ENCODE peak calls at places on chromosome 18, in eight cellular contexts. One of them, this sample, is unnamed.

GRCh38 chr18:79515331-79515730 is 119.6 kb downstream of the NFATC1 start:
- DNase-seq in WERI-Rb-1: peak; percentile 3
- DNase-seq in cardiac muscle cell: no peak
- DNase-seq in AG09309: no peak
- DNase-seq in stomach: no peak
- DNase-seq in HFF-Myc: no peak
- DNase-seq in fibroblast of mammary gland: no peak
- DNase-seq in tibial artery: peak; percentile 20
- DNase-seq in this sample: no peak

GRCh38 chr18:67140495-67140894 is 376.0 kb downstream of the DSEL start:
- DNase-seq in WERI-Rb-1: no peak
- DNase-seq in cardiac muscle cell: no peak
- DNase-seq in AG09309: no peak
- DNase-seq in stomach: no peak
- DNase-seq in HFF-Myc: no peak
- DNase-seq in fibroblast of mammary gland: no peak
- DNase-seq in tibial artery: no peak
- DNase-seq in this sample: no peak

GRCh38 chr18:11004951-11005350 is 144.4 kb downstream of the PIEZO2 start:
- DNase-seq in WERI-Rb-1: no peak
- DNase-seq in cardiac muscle cell: no peak
- DNase-seq in AG09309: no peak
- DNase-seq in stomach: no peak
- DNase-seq in HFF-Myc: no peak
- DNase-seq in fibroblast of mammary gland: no peak
- DNase-seq in tibial artery: no peak
- DNase-seq in this sample: no peak

GRCh38 chr18:78589916-78590437 is 389.6 kb upstream of the SALL3 start:
- DNase-seq in WERI-Rb-1: no peak
- DNase-seq in cardiac muscle cell: no peak
- DNase-seq in AG09309: no peak
- DNase-seq in stomach: no peak
- DNase-seq in HFF-Myc: no peak
- DNase-seq in fibroblast of mammary gland: no peak
- DNase-seq in tibial artery: no peak
- DNase-seq in this sample: no peak

GRCh38 chr18:59861963-59862819 is 37.6 kb upstream of the PMAIP1 start:
- DNase-seq in WERI-Rb-1: no peak
- DNase-seq in cardiac muscle cell: no peak
- DNase-seq in AG09309: no peak
- DNase-seq in stomach: no peak
- DNase-seq in HFF-Myc: no peak
- DNase-seq in fibroblast of mammary gland: no peak
- DNase-seq in tibial artery: no peak
- DNase-seq in this sample: no peak

GRCh38 chr18:49342690-49343089 is 117.8 kb downstream of the DYM start:
- DNase-seq in WERI-Rb-1: no peak
- DNase-seq in cardiac muscle cell: no peak
- DNase-seq in AG09309: no peak
- DNase-seq in stomach: no peak
- DNase-seq in HFF-Myc: no peak
- DNase-seq in fibroblast of mammary gland: no peak
- DNase-seq in tibial artery: no peak
- DNase-seq in this sample: no peak

GRCh38 chr18:25805939-25806338 is 284.5 kb downstream of the SS18 start:
- DNase-seq in WERI-Rb-1: no peak
- DNase-seq in cardiac muscle cell: no peak
- DNase-seq in AG09309: no peak
- DNase-seq in stomach: no peak
- DNase-seq in HFF-Myc: no peak
- DNase-seq in fibroblast of mammary gland: peak; percentile 66
- DNase-seq in tibial artery: no peak
- DNase-seq in this sample: no peak

GRCh38 chr18:49668583-49669290 is 106.9 kb downstream of the LIPG start:
- DNase-seq in WERI-Rb-1: no peak
- DNase-seq in cardiac muscle cell: peak; percentile 14
- DNase-seq in AG09309: no peak
- DNase-seq in stomach: no peak
- DNase-seq in HFF-Myc: no peak
- DNase-seq in fibroblast of mammary gland: peak; percentile 77
- DNase-seq in tibial artery: no peak
- DNase-seq in this sample: peak; percentile 18

GRCh38 chr18:79911871-79912270 is 39.6 kb downstream of the SLC66A2 start:
- DNase-seq in WERI-Rb-1: no peak
- DNase-seq in cardiac muscle cell: no peak
- DNase-seq in AG09309: no peak
- DNase-seq in stomach: no peak
- DNase-seq in HFF-Myc: no peak
- DNase-seq in fibroblast of mammary gland: no peak
- DNase-seq in tibial artery: no peak
- DNase-seq in this sample: no peak

GRCh38 chr18:74731097-74731496 is 133.4 kb downstream of the ZNF407 start:
- DNase-seq in WERI-Rb-1: no peak
- DNase-seq in cardiac muscle cell: no peak
- DNase-seq in AG09309: peak; percentile 39
- DNase-seq in stomach: no peak
- DNase-seq in HFF-Myc: no peak
- DNase-seq in fibroblast of mammary gland: peak; percentile 68
- DNase-seq in tibial artery: no peak
- DNase-seq in this sample: no peak

GRCh38 chr18:32287249-32287648 is 97.4 kb downstream of the MEP1B start:
- DNase-seq in WERI-Rb-1: no peak
- DNase-seq in cardiac muscle cell: no peak
- DNase-seq in AG09309: no peak
- DNase-seq in stomach: no peak
- DNase-seq in HFF-Myc: no peak
- DNase-seq in fibroblast of mammary gland: peak; percentile 27
- DNase-seq in tibial artery: peak; percentile 86
- DNase-seq in this sample: no peak

GRCh38 chr18:14900435-14900834 is 152.5 kb downstream of the ANKRD30B start:
- DNase-seq in WERI-Rb-1: no peak
- DNase-seq in cardiac muscle cell: no peak
- DNase-seq in AG09309: no peak
- DNase-seq in stomach: no peak
- DNase-seq in HFF-Myc: no peak
- DNase-seq in fibroblast of mammary gland: no peak
- DNase-seq in tibial artery: no peak
- DNase-seq in this sample: no peak

GRCh38 chr18:62802523-62802922 is 87.2 kb downstream of the PHLPP1 start:
- DNase-seq in WERI-Rb-1: no peak
- DNase-seq in cardiac muscle cell: no peak
- DNase-seq in AG09309: no peak
- DNase-seq in stomach: no peak
- DNase-seq in HFF-Myc: no peak
- DNase-seq in fibroblast of mammary gland: peak; percentile 36
- DNase-seq in tibial artery: no peak
- DNase-seq in this sample: no peak

GRCh38 chr18:14074187-14074586 is 58.0 kb downstream of the ZNF519 start:
- DNase-seq in WERI-Rb-1: peak; percentile 21
- DNase-seq in cardiac muscle cell: no peak
- DNase-seq in AG09309: no peak
- DNase-seq in stomach: no peak
- DNase-seq in HFF-Myc: no peak
- DNase-seq in fibroblast of mammary gland: no peak
- DNase-seq in tibial artery: no peak
- DNase-seq in this sample: no peak

GRCh38 chr18:60445341-60445740 is 72.8 kb upstream of the MC4R start:
- DNase-seq in WERI-Rb-1: no peak
- DNase-seq in cardiac muscle cell: no peak
- DNase-seq in AG09309: peak; percentile 17
- DNase-seq in stomach: no peak
- DNase-seq in HFF-Myc: no peak
- DNase-seq in fibroblast of mammary gland: no peak
- DNase-seq in tibial artery: no peak
- DNase-seq in this sample: no peak

GRCh38 chr18:4453712-4454547 is 1.2 kb downstream of the DLGAP1 start:
- DNase-seq in WERI-Rb-1: no peak
- DNase-seq in cardiac muscle cell: peak; percentile 55
- DNase-seq in AG09309: no peak
- DNase-seq in stomach: no peak
- DNase-seq in HFF-Myc: no peak
- DNase-seq in fibroblast of mammary gland: no peak
- DNase-seq in tibial artery: no peak
- DNase-seq in this sample: peak; percentile 73

GRCh38 chr18:62606106-62606505 is 83.3 kb downstream of the ZCCHC2 start:
- DNase-seq in WERI-Rb-1: no peak
- DNase-seq in cardiac muscle cell: no peak
- DNase-seq in AG09309: no peak
- DNase-seq in stomach: no peak
- DNase-seq in HFF-Myc: no peak
- DNase-seq in fibroblast of mammary gland: peak; percentile 21
- DNase-seq in tibial artery: no peak
- DNase-seq in this sample: no peak

GRCh38 chr18:58195278-58195721 is 151.3 kb downstream of the NEDD4L start:
- DNase-seq in WERI-Rb-1: no peak
- DNase-seq in cardiac muscle cell: peak; percentile 37
- DNase-seq in AG09309: no peak
- DNase-seq in stomach: peak; percentile 76
- DNase-seq in HFF-Myc: no peak
- DNase-seq in fibroblast of mammary gland: no peak
- DNase-seq in tibial artery: no peak
- DNase-seq in this sample: peak; percentile 30

GRCh38 chr18:58862404-58862803 is 2.3 kb upstream of the ZNF532 start:
- DNase-seq in WERI-Rb-1: no peak
- DNase-seq in cardiac muscle cell: peak; percentile 27
- DNase-seq in AG09309: no peak
- DNase-seq in stomach: no peak
- DNase-seq in HFF-Myc: no peak
- DNase-seq in fibroblast of mammary gland: no peak
- DNase-seq in tibial artery: peak; percentile 35
- DNase-seq in this sample: no peak

DNA sequence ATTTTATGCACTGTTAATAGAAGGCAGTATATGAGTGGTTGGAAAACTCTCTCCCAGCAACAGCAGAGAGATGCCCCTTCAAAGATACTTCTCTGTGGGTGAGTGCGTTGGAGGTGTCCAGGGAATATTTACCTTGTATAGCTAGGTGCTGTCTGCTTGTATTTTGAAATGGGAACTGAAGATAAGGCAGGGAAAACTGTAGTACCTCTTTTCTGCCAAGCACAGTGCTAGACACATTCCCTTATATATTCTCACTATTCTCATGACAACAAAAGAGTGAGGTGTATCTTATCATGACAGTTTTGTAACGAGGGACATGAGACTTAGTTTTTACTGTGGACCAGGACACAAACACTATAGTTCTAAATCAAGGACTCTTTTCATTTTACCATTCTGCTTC is 2.1 kb downstream of the TTC39C start:
- DNase-seq in WERI-Rb-1: no peak
- DNase-seq in cardiac muscle cell: peak; percentile 11
- DNase-seq in AG09309: no peak
- DNase-seq in stomach: no peak
- DNase-seq in HFF-Myc: no peak
- DNase-seq in fibroblast of mammary gland: peak; percentile 29
- DNase-seq in tibial artery: no peak
- DNase-seq in this sample: no peak
- TF ChIP-seq CTCF in WERI-Rb-1: peak; percentile 37
- TF ChIP-seq CTCF in cardiac muscle cell: peak; percentile 41
- TF ChIP-seq CTCF in AG09309: peak; percentile 29
- TF ChIP-seq CTCF in stomach: no peak
- TF ChIP-seq CTCF in HFF-Myc: no peak
- TF ChIP-seq CTCF in fibroblast of mammary gland: peak; percentile 38
- TF ChIP-seq CTCF in tibial artery: peak; percentile 17
- TF ChIP-seq CTCF in this sample: peak; percentile 25

GRCh38 chr18:34028341-34028740 is 196.4 kb downstream of the NOL4 start:
- DNase-seq in WERI-Rb-1: no peak
- DNase-seq in cardiac muscle cell: no peak
- DNase-seq in AG09309: no peak
- DNase-seq in stomach: peak; percentile 54
- DNase-seq in HFF-Myc: no peak
- DNase-seq in fibroblast of mammary gland: no peak
- DNase-seq in tibial artery: no peak
- DNase-seq in this sample: no peak

GRCh38 chr18:34033968-34034367 is 190.7 kb downstream of the NOL4 start:
- DNase-seq in WERI-Rb-1: no peak
- DNase-seq in cardiac muscle cell: no peak
- DNase-seq in AG09309: no peak
- DNase-seq in stomach: no peak
- DNase-seq in HFF-Myc: no peak
- DNase-seq in fibroblast of mammary gland: no peak
- DNase-seq in tibial artery: no peak
- DNase-seq in this sample: no peak

GRCh38 chr18:34031810-34032209 is 192.9 kb downstream of the NOL4 start:
- DNase-seq in WERI-Rb-1: no peak
- DNase-seq in cardiac muscle cell: no peak
- DNase-seq in AG09309: no peak
- DNase-seq in stomach: no peak
- DNase-seq in HFF-Myc: no peak
- DNase-seq in fibroblast of mammary gland: peak; percentile 2
- DNase-seq in tibial artery: no peak
- DNase-seq in this sample: no peak
- TF ChIP-seq CTCF in WERI-Rb-1: peak; percentile 19
- TF ChIP-seq CTCF in cardiac muscle cell: no peak
- TF ChIP-seq CTCF in AG09309: no peak
- TF ChIP-seq CTCF in stomach: no peak
- TF ChIP-seq CTCF in HFF-Myc: no peak
- TF ChIP-seq CTCF in fibroblast of mammary gland: peak; percentile 5
- TF ChIP-seq CTCF in tibial artery: no peak
- TF ChIP-seq CTCF in this sample: no peak

GRCh38 chr18:77199707-77200106 is 49.9 kb upstream of the GALR1 start:
- DNase-seq in WERI-Rb-1: no peak
- DNase-seq in cardiac muscle cell: no peak
- DNase-seq in AG09309: no peak
- DNase-seq in stomach: no peak
- DNase-seq in HFF-Myc: no peak
- DNase-seq in fibroblast of mammary gland: peak; percentile 65
- DNase-seq in tibial artery: no peak
- DNase-seq in this sample: no peak

GRCh38 chr18:77201508-77201907 is 48.1 kb upstream of the GALR1 start:
- DNase-seq in WERI-Rb-1: no peak
- DNase-seq in cardiac muscle cell: no peak
- DNase-seq in AG09309: no peak
- DNase-seq in stomach: no peak
- DNase-seq in HFF-Myc: no peak
- DNase-seq in fibroblast of mammary gland: peak; percentile 51
- DNase-seq in tibial artery: no peak
- DNase-seq in this sample: no peak

GRCh38 chr18:77198663-77199062 is 51.0 kb upstream of the GALR1 start:
- DNase-seq in WERI-Rb-1: no peak
- DNase-seq in cardiac muscle cell: no peak
- DNase-seq in AG09309: no peak
- DNase-seq in stomach: no peak
- DNase-seq in HFF-Myc: no peak
- DNase-seq in fibroblast of mammary gland: no peak
- DNase-seq in tibial artery: no peak
- DNase-seq in this sample: no peak

GRCh38 chr18:77191241-77191751 is 58.4 kb upstream of the GALR1 start:
- DNase-seq in WERI-Rb-1: peak; percentile 67
- DNase-seq in cardiac muscle cell: no peak
- DNase-seq in AG09309: no peak
- DNase-seq in stomach: no peak
- DNase-seq in HFF-Myc: peak; percentile 25
- DNase-seq in fibroblast of mammary gland: peak; percentile 91
- DNase-seq in tibial artery: no peak
- DNase-seq in this sample: no peak

GRCh38 chr18:77197073-77197472 is 52.6 kb upstream of the GALR1 start:
- DNase-seq in WERI-Rb-1: peak; percentile 21
- DNase-seq in cardiac muscle cell: no peak
- DNase-seq in AG09309: no peak
- DNase-seq in stomach: no peak
- DNase-seq in HFF-Myc: no peak
- DNase-seq in fibroblast of mammary gland: no peak
- DNase-seq in tibial artery: no peak
- DNase-seq in this sample: no peak
- TF ChIP-seq CTCF in WERI-Rb-1: peak; percentile 58
- TF ChIP-seq CTCF in cardiac muscle cell: peak; percentile 18
- TF ChIP-seq CTCF in AG09309: peak; percentile 28
- TF ChIP-seq CTCF in stomach: no peak
- TF ChIP-seq CTCF in HFF-Myc: peak; percentile 30
- TF ChIP-seq CTCF in fibroblast of mammary gland: peak; percentile 12
- TF ChIP-seq CTCF in tibial artery: no peak
- TF ChIP-seq CTCF in this sample: no peak

GRCh38 chr18:22174341-22175148 is 5.2 kb downstream of the GATA6 start:
- DNase-seq in WERI-Rb-1: no peak
- DNase-seq in cardiac muscle cell: peak; percentile 48
- DNase-seq in AG09309: no peak
- DNase-seq in stomach: no peak
- DNase-seq in HFF-Myc: no peak
- DNase-seq in fibroblast of mammary gland: no peak
- DNase-seq in tibial artery: no peak
- DNase-seq in this sample: no peak
- TF ChIP-seq CTCF in WERI-Rb-1: no peak
- TF ChIP-seq CTCF in cardiac muscle cell: peak; percentile 22
- TF ChIP-seq CTCF in AG09309: no peak
- TF ChIP-seq CTCF in stomach: no peak
- TF ChIP-seq CTCF in HFF-Myc: no peak
- TF ChIP-seq CTCF in fibroblast of mammary gland: no peak
- TF ChIP-seq CTCF in tibial artery: no peak
- TF ChIP-seq CTCF in this sample: no peak

This sample was measured in nephron progenitor cell.